ENCODE peak calls at places on chromosomes 5 and 9, in ten cellular contexts. M is IMR-90, D is colonic mucosa, N is tibial artery, U is fibroblast of lung, V is mammary epithelial cell, Z is hepatocyte, Y is breast epithelium, I is body of pancreas, S is A549. W is an unnamed sample.

GRCh38 chr9:136075134-136075841 is 19.8 kb downstream of the NACC2 start:
- DNase-seq in M (no peak), D (no peak), N (no peak), U (no peak), V (no peak), Z (no peak), Y (no peak), I (no peak), S (no peak), W (no peak)

GRCh38 chr9:130537346-130538050 is 41.9 kb upstream of the FUBP3 start:
- DNase-seq in M (no peak), D (no peak), N (no peak), U (peak; percentile 7), V (no peak), Z (no peak), Y (no peak), I (no peak), S (no peak), W (no peak)

GRCh38 chr9:87816041-87816440 is 66.6 kb upstream of the SPATA31E1 start:
- DNase-seq in M (peak; percentile 4), D (no peak), N (peak; percentile 42), U (peak; percentile 21), V (no peak), Z (no peak), Y (no peak), I (peak; percentile 23), S (no peak), W (no peak)

GRCh38 chr5:76426391-76426802 is 23.3 kb downstream of the IQGAP2 start:
- DNase-seq in M (no peak), D (no peak), N (no peak), U (peak; percentile 12), V (no peak), Z (no peak), Y (no peak), I (no peak), S (no peak), W (no peak)

GRCh38 chr9:89929721-89930480 is 325.1 kb downstream of the GADD45G start:
- DNase-seq in M (peak; percentile 24), D (no peak), N (peak; percentile 37), U (peak; percentile 71), V (peak; percentile 64), Z (no peak), Y (no peak), I (no peak), S (no peak), W (no peak)

GRCh38 chr9:134061688-134062371 is 6.0 kb downstream of the BRD3 start:
- DNase-seq in M (no peak), D (no peak), N (no peak), U (no peak), V (no peak), Z (peak; percentile 21), Y (no peak), I (peak; percentile 13), S (no peak), W (no peak)

GRCh38 chr5:32413466-32414263 is 30.9 kb downstream of the ZFR start:
- DNase-seq in M (no peak), D (no peak), N (no peak), U (peak; percentile 58), V (no peak), Z (no peak), Y (no peak), I (no peak), S (no peak), W (no peak)

GRCh38 chr9:10612649-10613398 is at the start of gene PTPRD:
- DNase-seq in M (peak; percentile 5), D (peak; percentile 38), N (no peak), U (peak; percentile 40), V (peak; percentile 56), Z (peak; percentile 85), Y (no peak), I (peak; percentile 63), S (peak; percentile 64), W (no peak)

GRCh38 chr9:4327504-4328191 is 27.8 kb upstream of the GLIS3 start:
- DNase-seq in M (peak; percentile 78), D (no peak), N (no peak), U (peak; percentile 84), V (peak; percentile 18), Z (no peak), Y (no peak), I (no peak), S (no peak), W (no peak)
- H3K27ac ChIP-seq in M (no peak overlapping the region), D (no peak overlapping the region), N (no peak overlapping the region), U (no peak overlapping the region), V (no peak overlapping the region), Z (no peak overlapping the region), Y (no peak overlapping the region), I (no peak overlapping the region), S (no peak overlapping the region), W (no peak overlapping the region)

GRCh38 chr5:59351076-59351794 is 542.3 kb downstream of the PDE4D start:
- DNase-seq in M (peak; percentile 29), D (no peak), N (no peak), U (peak; percentile 36), V (no peak), Z (no peak), Y (no peak), I (no peak), S (no peak), W (no peak)
- TF ChIP-seq CTCF in M (no peak), D (no peak), N (no peak), U (peak; percentile 25), V (no peak), Z (no peak), Y (no peak), I (no peak), S (no peak), W (no peak)

GRCh38 chr9:114395196-114395595 is 7.4 kb upstream of the AKNA start:
- DNase-seq in M (no peak), D (no peak), N (no peak), U (no peak), V (no peak), Z (no peak), Y (no peak), I (no peak), S (no peak), W (no peak)
- H3K4me3 ChIP-seq in M (no peak overlapping the region), D (no peak overlapping the region), N (no peak overlapping the region), U (peak overlapping the region; percentile 50), V (no peak overlapping the region), Z (no peak overlapping the region), Y (no peak overlapping the region), I (no peak overlapping the region), S (no peak overlapping the region), W (no peak overlapping the region)

DNA sequence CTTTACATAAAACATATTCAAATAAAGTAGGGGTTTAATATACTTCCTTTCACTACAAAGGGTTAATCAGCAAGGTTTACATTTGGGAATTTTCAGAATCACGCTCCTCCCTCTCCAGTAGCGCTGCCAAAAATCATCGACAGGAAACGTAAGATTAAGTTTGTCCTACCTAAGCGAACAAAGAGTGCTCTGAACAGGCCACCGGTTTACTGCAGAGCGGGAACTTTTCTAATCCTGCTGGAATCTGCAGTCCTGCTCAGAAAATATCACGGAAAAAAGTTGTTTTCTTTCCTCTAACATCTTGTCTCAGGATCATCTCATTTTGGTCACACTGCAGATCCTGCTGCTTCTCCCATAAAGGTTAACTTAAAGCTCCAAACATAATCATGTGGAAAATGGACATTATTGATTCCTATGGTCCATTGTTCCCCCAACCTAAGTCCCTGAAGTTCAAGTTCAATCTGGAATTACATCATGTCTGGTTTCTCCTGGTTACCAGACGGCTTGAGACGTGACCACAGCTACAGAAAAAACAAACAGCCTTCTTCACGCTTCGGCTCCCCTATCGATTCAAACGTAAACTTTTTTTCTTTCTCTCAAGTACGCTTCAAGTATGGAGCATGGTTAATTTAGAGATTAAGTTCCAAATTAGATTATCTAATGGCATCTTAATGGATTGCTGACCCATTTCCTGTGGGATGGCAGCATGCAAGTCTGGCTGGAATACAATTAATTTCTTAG is 217.6 kb downstream of the NFIB start:
- DNase-seq in M (peak; percentile 62), D (no peak), N (no peak), U (peak; percentile 97), V (peak; percentile 74), Z (peak; percentile 30), Y (no peak), I (peak; percentile 63), S (peak; percentile 82), W (no peak)
- H3K27ac ChIP-seq in M (no peak overlapping the region), D (peak overlapping the region; percentile 1), N (peak overlapping the region; percentile 72), U (peak overlapping the region; percentile 13), V (peak overlapping the region; percentile 86), Z (peak overlapping the region; percentile 85), Y (peak overlapping the region; percentile 86), I (peak overlapping the region; percentile 94), S (peak overlapping the region; percentile 82), W (peak overlapping the region; percentile 78)

DNA sequence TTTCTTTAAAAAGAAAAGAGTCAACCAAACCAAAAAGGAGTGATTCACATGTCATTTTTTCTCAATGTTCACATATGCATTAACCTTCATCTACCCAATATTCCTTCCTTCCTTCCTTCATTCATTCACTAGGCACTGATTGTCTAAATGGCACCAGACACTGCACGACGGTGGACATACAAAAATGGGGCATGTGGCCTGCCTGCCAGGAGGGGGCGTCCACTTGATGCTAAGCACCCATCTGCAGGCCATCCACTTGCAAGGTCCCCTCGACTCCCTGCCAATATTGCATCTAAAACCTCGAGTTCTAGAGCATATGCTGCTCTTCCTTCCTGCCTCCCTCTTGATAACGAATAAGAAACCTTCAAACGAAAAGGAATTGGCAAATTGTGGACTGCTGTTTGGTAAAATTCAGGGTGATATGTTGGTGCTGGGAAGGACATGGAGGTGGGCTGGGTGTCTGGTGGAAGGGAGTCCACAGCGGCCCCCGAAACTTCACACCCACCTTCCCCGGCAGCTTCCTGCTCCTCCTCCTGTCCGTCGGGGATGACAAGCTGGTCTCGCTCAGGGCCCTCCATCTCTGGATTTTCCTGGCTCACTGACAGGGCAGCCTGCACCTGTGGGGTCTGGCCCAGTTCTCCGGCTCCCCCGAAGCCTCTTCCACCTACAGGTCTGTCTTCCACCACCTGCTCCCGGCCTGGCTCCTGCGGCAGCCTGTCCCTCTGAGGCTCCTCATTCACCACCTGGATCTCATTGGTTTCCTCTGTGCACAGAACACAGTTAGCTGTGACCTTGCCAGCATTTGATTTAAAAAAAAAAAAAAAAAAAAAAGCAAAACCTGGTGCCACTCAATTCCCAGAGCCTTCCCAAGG is 64.3 kb downstream of the GOLM1 start:
- DNase-seq in M (peak; percentile 40), D (peak; percentile 50), N (no peak), U (peak; percentile 66), V (peak; percentile 11), Z (peak; percentile 49), Y (no peak), I (peak; percentile 52), S (peak; percentile 79), W (no peak)
- TF ChIP-seq CTCF in M (peak; percentile 34), D (peak; percentile 45), N (no peak), U (peak; percentile 42), V (peak; percentile 54), Z (peak; percentile 35), Y (no peak), I (peak; percentile 57), S (peak; percentile 71), W (no peak)

GRCh38 chr5:141491323-141492167 is 2.7 kb downstream of the PCDHGC5 start:
- DNase-seq in M (no peak), D (no peak), N (no peak), U (no peak), V (no peak), Z (no peak), Y (no peak), I (no peak), S (no peak), W (no peak)
- H3K4me3 ChIP-seq in M (no peak overlapping the region), D (no peak overlapping the region), N (no peak overlapping the region), U (no peak overlapping the region), V (no peak overlapping the region), Z (no peak overlapping the region), Y (no peak overlapping the region), I (no peak overlapping the region), S (no peak overlapping the region), W (peak overlapping the region; percentile 49)